ENCODE peak calls at places on chromosome 6, in five cellular contexts. One of them, this sample, is unnamed.
A peak's percentile ranks its signal among the peaks of the same experiment; 100 is the strongest.

GRCh38 chr6:5044866-5045265 is 40.3 kb upstream of the PPP1R3G start:
- DNase-seq in trophoblast cell: no peak
- DNase-seq in H9: no peak
- DNase-seq in H1: no peak
- DNase-seq in mesenchymal stem cell: no peak
- DNase-seq in this sample: no peak

GRCh38 chr6:27091661-27092315 is 155.7 kb upstream of the PRSS16 start:
- DNase-seq in H1: peak; percentile 38
- DNase-seq in H9: peak; percentile 57
- DNase-seq in mesenchymal stem cell: peak; percentile 88
- DNase-seq in trophoblast cell: peak; percentile 33
- DNase-seq in this sample: peak; percentile 37

GRCh38 chr6:108656834-108657233 is 96.1 kb downstream of the FOXO3 start:
- DNase-seq in H1: no peak
- DNase-seq in H9: no peak
- DNase-seq in mesenchymal stem cell: no peak
- DNase-seq in trophoblast cell: no peak
- DNase-seq in this sample: no peak

GRCh38 chr6:135640449-135641111 is 143.0 kb upstream of the AHI1 start:
- DNase-seq in H1: no peak
- DNase-seq in H9: no peak
- DNase-seq in trophoblast cell: no peak
- DNase-seq in mesenchymal stem cell: no peak
- DNase-seq in this sample: no peak

GRCh38 chr6:11490996-11491395 is 46.6 kb upstream of the TMEM170B start:
- DNase-seq in H1: no peak
- DNase-seq in trophoblast cell: no peak
- DNase-seq in H9: no peak
- DNase-seq in mesenchymal stem cell: no peak
- DNase-seq in this sample: no peak

GRCh38 chr6:16335176-16335575 is 96.8 kb downstream of the GMPR start:
- DNase-seq in H9: no peak
- DNase-seq in trophoblast cell: no peak
- DNase-seq in H1: no peak
- DNase-seq in mesenchymal stem cell: no peak
- DNase-seq in this sample: no peak

GRCh38 chr6:13534536-13534935 is 39.9 kb upstream of the SIRT5 start:
- DNase-seq in trophoblast cell: no peak
- DNase-seq in H1: no peak
- DNase-seq in H9: no peak
- DNase-seq in mesenchymal stem cell: no peak
- DNase-seq in this sample: no peak

GRCh38 chr6:8108031-8108660 is 5.8 kb upstream of the EEF1E1 start:
- DNase-seq in mesenchymal stem cell: peak; percentile 95
- DNase-seq in trophoblast cell: no peak
- DNase-seq in H9: no peak
- DNase-seq in H1: no peak
- DNase-seq in this sample: no peak

GRCh38 chr6:4603291-4603690 is 172.9 kb upstream of the CDYL start:
- DNase-seq in H9: no peak
- DNase-seq in trophoblast cell: peak; percentile 97
- DNase-seq in H1: no peak
- DNase-seq in mesenchymal stem cell: peak; percentile 92
- DNase-seq in this sample: no peak

GRCh38 chr6:110662468-110663211 is 152.6 kb downstream of the CDK19 start:
- DNase-seq in H9: no peak
- DNase-seq in mesenchymal stem cell: no peak
- DNase-seq in trophoblast cell: no peak
- DNase-seq in H1: no peak
- DNase-seq in this sample: no peak

GRCh38 chr6:79676785-79677736 is 45.9 kb downstream of the SH3BGRL2 start:
- DNase-seq in H1: no peak
- DNase-seq in trophoblast cell: no peak
- DNase-seq in H9: no peak
- DNase-seq in mesenchymal stem cell: no peak
- DNase-seq in this sample: no peak

GRCh38 chr6:26033132-26033941 is 53.9 kb upstream of the HFE start:
- DNase-seq in H9: peak; percentile 76
- DNase-seq in mesenchymal stem cell: peak; percentile 98
- DNase-seq in trophoblast cell: peak; percentile 82
- DNase-seq in H1: no peak
- DNase-seq in this sample: peak; percentile 83

GRCh38 chr6:89921197-89921596 is 26.9 kb downstream of the GJA10 start:
- DNase-seq in H9: no peak
- DNase-seq in mesenchymal stem cell: no peak
- DNase-seq in H1: no peak
- DNase-seq in trophoblast cell: no peak
- DNase-seq in this sample: no peak

GRCh38 chr6:9481292-9482029 is 933.4 kb downstream of the TFAP2A start:
- DNase-seq in mesenchymal stem cell: peak; percentile 82
- DNase-seq in H9: no peak
- DNase-seq in H1: no peak
- DNase-seq in trophoblast cell: no peak
- DNase-seq in this sample: no peak

GRCh38 chr6:160147146-160147536 is 25.5 kb downstream of the SLC22A1 start:
- DNase-seq in mesenchymal stem cell: no peak
- DNase-seq in H1: no peak
- DNase-seq in trophoblast cell: no peak
- DNase-seq in H9: no peak
- DNase-seq in this sample: no peak

GRCh38 chr6:27096834-27097511 is 150.5 kb upstream of the PRSS16 start:
- DNase-seq in mesenchymal stem cell: peak; percentile 67
- DNase-seq in H1: peak; percentile 34
- DNase-seq in H9: peak; percentile 77
- DNase-seq in trophoblast cell: peak; percentile 17
- DNase-seq in this sample: no peak

GRCh38 chr6:153976921-153977693 is 61.9 kb upstream of the OPRM1 start:
- DNase-seq in mesenchymal stem cell: no peak
- DNase-seq in H1: no peak
- DNase-seq in H9: no peak
- DNase-seq in trophoblast cell: peak; percentile 34
- DNase-seq in this sample: no peak

GRCh38 chr6:12595161-12595792 is 121.3 kb upstream of the PHACTR1 start:
- DNase-seq in mesenchymal stem cell: peak; percentile 80
- DNase-seq in trophoblast cell: no peak
- DNase-seq in H1: no peak
- DNase-seq in H9: no peak
- DNase-seq in this sample: no peak

GRCh38 chr6:102075539-102075938 is 682.0 kb downstream of the GRIK2 start:
- DNase-seq in trophoblast cell: no peak
- DNase-seq in H1: no peak
- DNase-seq in H9: no peak
- DNase-seq in mesenchymal stem cell: no peak
- DNase-seq in this sample: no peak

GRCh38 chr6:135030056-135030473 is 24.6 kb downstream of the HBS1L start:
- DNase-seq in trophoblast cell: no peak
- DNase-seq in H9: no peak
- DNase-seq in mesenchymal stem cell: no peak
- DNase-seq in H1: no peak
- DNase-seq in this sample: no peak

GRCh38 chr6:167341038-167341613 is 16.2 kb downstream of the TTLL2 start:
- DNase-seq in H9: no peak
- DNase-seq in trophoblast cell: no peak
- DNase-seq in mesenchymal stem cell: no peak
- DNase-seq in H1: no peak
- DNase-seq in this sample: no peak

GRCh38 chr6:151422981-151423380 is 28.9 kb downstream of the RMND1 start:
- DNase-seq in mesenchymal stem cell: no peak
- DNase-seq in H9: no peak
- DNase-seq in trophoblast cell: no peak
- DNase-seq in H1: no peak
- DNase-seq in this sample: no peak

GRCh38 chr6:139635401-139636130 is 261.1 kb upstream of the CITED2 start:
- DNase-seq in H9: no peak
- DNase-seq in trophoblast cell: peak; percentile 89
- DNase-seq in mesenchymal stem cell: no peak
- DNase-seq in H1: no peak
- DNase-seq in this sample: no peak

GRCh38 chr6:136647363-136647763 is 97.1 kb upstream of the MAP7 start:
- DNase-seq in H1: no peak
- DNase-seq in mesenchymal stem cell: peak; percentile 90
- DNase-seq in H9: no peak
- DNase-seq in trophoblast cell: peak; percentile 7
- DNase-seq in this sample: no peak

GRCh38 chr6:36769161-36769675 is 70.0 kb downstream of the CPNE5 start:
- DNase-seq in H9: no peak
- DNase-seq in trophoblast cell: peak; percentile 92
- DNase-seq in H1: peak; percentile 19
- DNase-seq in mesenchymal stem cell: peak; percentile 39
- DNase-seq in this sample: no peak

GRCh38 chr6:73604020-73604419 is 49.8 kb downstream of the SLC17A5 start:
- DNase-seq in H9: no peak
- DNase-seq in trophoblast cell: no peak
- DNase-seq in mesenchymal stem cell: no peak
- DNase-seq in H1: no peak
- DNase-seq in this sample: no peak

GRCh38 chr6:123888779-123889513 is 85.3 kb downstream of the NKAIN2 start:
- DNase-seq in H1: no peak
- DNase-seq in mesenchymal stem cell: peak; percentile 13
- DNase-seq in trophoblast cell: no peak
- DNase-seq in H9: no peak
- DNase-seq in this sample: no peak

GRCh38 chr6:110878751-110879539 is 4.4 kb downstream of the AMD1 start:
- DNase-seq in mesenchymal stem cell: peak; percentile 79
- DNase-seq in trophoblast cell: no peak
- DNase-seq in H9: no peak
- DNase-seq in H1: no peak
- DNase-seq in this sample: no peak

GRCh38 chr6:75101896-75102680 is 103.8 kb downstream of the COL12A1 start:
- DNase-seq in trophoblast cell: no peak
- DNase-seq in H9: no peak
- DNase-seq in mesenchymal stem cell: peak; percentile 73
- DNase-seq in H1: no peak
- DNase-seq in this sample: no peak

GRCh38 chr6:3301506-3301905 is 42.8 kb downstream of the PSMG4 start:
- DNase-seq in mesenchymal stem cell: no peak
- DNase-seq in trophoblast cell: no peak
- DNase-seq in H1: no peak
- DNase-seq in H9: no peak
- DNase-seq in this sample: no peak

DNA sequence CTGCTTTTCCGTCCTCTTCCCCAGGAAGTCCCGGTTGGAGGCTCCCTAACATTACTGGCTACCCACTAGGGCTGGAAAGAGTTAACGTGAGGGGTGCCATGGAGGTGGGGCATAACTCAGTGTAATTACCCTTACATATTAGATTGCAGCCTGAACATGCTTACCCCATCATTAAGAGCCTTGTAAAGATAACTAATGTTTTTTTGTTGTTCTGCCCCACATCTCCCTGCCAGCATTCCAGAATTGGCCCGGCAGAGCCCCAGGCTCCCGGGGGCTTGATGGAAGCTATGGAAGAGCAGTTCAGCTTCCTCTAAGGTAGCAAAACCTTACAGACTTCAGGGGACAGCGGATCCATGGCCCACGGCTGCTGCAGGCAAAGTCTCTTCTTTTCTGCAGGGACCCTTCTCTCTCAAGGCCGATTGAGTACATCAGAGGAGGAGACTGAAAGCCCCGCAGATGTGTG is 166.1 kb upstream of the FOXQ1 start:
- DNase-seq in H1: no peak
- DNase-seq in trophoblast cell: no peak
- DNase-seq in H9: no peak
- DNase-seq in mesenchymal stem cell: no peak
- DNase-seq in this sample: no peak
- H2BK12ac ChIP-seq in H1: no peak overlapping the region
- H2BK12ac ChIP-seq in trophoblast cell: no peak overlapping the region
- H2BK12ac ChIP-seq in H9: no peak overlapping the region
- H2BK12ac ChIP-seq in mesenchymal stem cell: no peak overlapping the region
- H2BK12ac ChIP-seq in this sample: no peak overlapping the region

GRCh38 chr6:117272032-117272866 is 6.9 kb downstream of the VGLL2 start:
- DNase-seq in H9: peak; percentile 33
- DNase-seq in trophoblast cell: no peak
- DNase-seq in mesenchymal stem cell: no peak
- DNase-seq in H1: no peak
- DNase-seq in this sample: no peak
- H3K27me3 ChIP-seq in H9: peaks cover 45% of the 10 kb centered on the region
- H3K27me3 ChIP-seq in trophoblast cell: peaks cover 41% of the 10 kb centered on the region
- H3K27me3 ChIP-seq in mesenchymal stem cell: peaks cover 97% of the 10 kb centered on the region
- H3K27me3 ChIP-seq in H1: peaks cover 57% of the 10 kb centered on the region
- H3K27me3 ChIP-seq in this sample: peaks cover 26% of the 10 kb centered on the region

GRCh38 chr6:142751452-142751851 is 193.5 kb downstream of the HIVEP2 start:
- DNase-seq in H1: no peak
- DNase-seq in H9: no peak
- DNase-seq in mesenchymal stem cell: no peak
- DNase-seq in trophoblast cell: no peak
- DNase-seq in this sample: no peak

GRCh38 chr6:142753196-142753595 is 191.8 kb downstream of the HIVEP2 start:
- DNase-seq in trophoblast cell: no peak
- DNase-seq in H9: no peak
- DNase-seq in H1: no peak
- DNase-seq in mesenchymal stem cell: no peak
- DNase-seq in this sample: no peak

GRCh38 chr6:142752348-142752747 is 192.6 kb downstream of the HIVEP2 start:
- DNase-seq in mesenchymal stem cell: no peak
- DNase-seq in trophoblast cell: no peak
- DNase-seq in H9: no peak
- DNase-seq in H1: no peak
- DNase-seq in this sample: no peak

GRCh38 chr6:142746524-142746923 is 198.5 kb downstream of the HIVEP2 start:
- DNase-seq in trophoblast cell: no peak
- DNase-seq in mesenchymal stem cell: peak; percentile 43
- DNase-seq in H9: peak; percentile 63
- DNase-seq in H1: no peak
- DNase-seq in this sample: peak; percentile 35

DNA sequence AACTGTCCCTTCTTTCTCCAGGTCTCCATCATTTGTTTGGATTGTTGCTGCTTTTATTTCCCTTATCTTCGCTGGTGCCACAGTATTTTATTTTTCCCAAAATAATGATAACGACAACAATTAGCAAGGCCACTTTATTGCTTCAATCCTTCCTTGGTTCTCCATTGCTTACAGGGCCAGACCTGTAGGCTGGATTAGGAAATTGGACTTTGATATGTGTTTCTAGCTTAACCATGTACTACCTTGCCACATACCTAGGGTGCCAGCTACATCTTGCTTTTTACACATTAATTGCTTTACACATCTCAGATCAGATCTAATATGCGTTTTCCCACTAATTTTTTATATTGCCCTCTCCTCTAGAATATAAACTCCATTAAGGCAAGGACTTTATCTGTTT is 195.4 kb downstream of the HIVEP2 start:
- DNase-seq in mesenchymal stem cell: no peak
- DNase-seq in trophoblast cell: no peak
- DNase-seq in H1: no peak
- DNase-seq in H9: no peak
- DNase-seq in this sample: no peak
- H2BK12ac ChIP-seq in mesenchymal stem cell: no peak overlapping the region
- H2BK12ac ChIP-seq in trophoblast cell: no peak overlapping the region
- H2BK12ac ChIP-seq in H1: no peak overlapping the region
- H2BK12ac ChIP-seq in H9: no peak overlapping the region
- H2BK12ac ChIP-seq in this sample: no peak overlapping the region

DNA sequence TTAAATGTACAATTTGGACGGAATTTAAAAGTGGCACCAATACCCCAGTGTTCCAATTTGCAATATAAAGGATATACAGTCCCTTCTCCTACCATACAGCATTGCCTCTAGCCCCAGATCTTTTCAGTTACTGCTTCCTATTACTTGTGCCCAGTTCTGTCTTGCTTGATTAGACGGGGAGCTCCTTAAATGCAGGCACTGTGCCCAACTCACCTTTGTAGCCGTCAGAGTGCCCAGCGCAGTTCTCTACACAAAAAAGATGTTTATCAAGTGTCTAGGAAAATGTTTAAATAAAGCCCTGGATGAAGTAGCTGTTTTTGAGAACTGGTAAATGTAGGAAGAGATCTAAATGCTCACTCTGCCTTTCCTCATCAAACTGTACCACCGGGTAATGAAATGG is 7.6 kb downstream of the TAP2 start:
- DNase-seq in mesenchymal stem cell: no peak
- DNase-seq in H9: no peak
- DNase-seq in trophoblast cell: no peak
- DNase-seq in H1: no peak
- DNase-seq in this sample: no peak
- H3K27me3 ChIP-seq in mesenchymal stem cell: no peaks in the 10 kb centered on the region
- H3K27me3 ChIP-seq in H9: no peaks in the 10 kb centered on the region
- H3K27me3 ChIP-seq in trophoblast cell: peaks cover 2% of the 10 kb centered on the region
- H3K27me3 ChIP-seq in H1: no peaks in the 10 kb centered on the region
- H3K27me3 ChIP-seq in this sample: no peaks in the 10 kb centered on the region